ENCODE peak calls at places on chromosomes 4 and X, in nine cellular contexts. F, I, P, T, D, Y, Q, Z and W are unnamed samples.

GRCh38 chrX:46642145-46642544 is 68.6 kb downstream of the CHST7 start:
- DNase-seq in T (no peak), P (no peak), I (no peak), Q (peak; percentile 7), Y (no peak), D (no peak), Z (no peak), F (no peak), W (peak; percentile 26)

GRCh38 chr4:113141901-113142346 is 92.5 kb downstream of the ANK2 start:
- DNase-seq in Q (no peak), I (no peak), P (no peak), Y (no peak), T (no peak), D (no peak), F (no peak), Z (no peak), W (no peak)

GRCh38 chr4:164012396-164013027 is 518.0 kb downstream of the TMA16 start:
- DNase-seq in D (peak; percentile 23), Y (peak; percentile 48), Z (no peak), F (no peak), T (no peak), Q (no peak), P (no peak), I (no peak), W (no peak)

GRCh38 chr4:109207060-109207459 is 95.4 kb downstream of the COL25A1 start:
- DNase-seq in Y (no peak), Q (no peak), P (no peak), Z (no peak), F (no peak), T (no peak), D (no peak), I (no peak), W (no peak)

GRCh38 chr4:86848136-86848535 is 1.0 kb downstream of the SLC10A6 start:
- DNase-seq in Q (no peak), Y (no peak), P (no peak), I (no peak), Z (no peak), T (no peak), D (no peak), F (no peak), W (no peak)

GRCh38 chrX:65697173-65697572 is 29.7 kb downstream of the MSN start:
- DNase-seq in D (no peak), T (no peak), Z (no peak), Q (no peak), P (no peak), Y (no peak), I (no peak), F (no peak), W (no peak)

GRCh38 chrX:46179748-46180147 is 365.5 kb downstream of the ZNF674 start:
- DNase-seq in Y (no peak), P (no peak), F (no peak), T (no peak), Q (no peak), I (no peak), Z (no peak), D (no peak), W (no peak)

GRCh38 chrX:150298841-150299551 is 64.1 kb upstream of the MAMLD1 start:
- DNase-seq in Z (no peak), P (no peak), Q (no peak), T (no peak), Y (no peak), I (no peak), F (no peak), D (no peak), W (no peak)

GRCh38 chr4:62328526-62328925 is 1128.4 kb downstream of the ADGRL3 start:
- DNase-seq in T (no peak), Y (no peak), Z (no peak), P (no peak), F (no peak), Q (no peak), D (no peak), I (no peak), W (no peak)

GRCh38 chr4:71011451-71011850 is 18.0 kb downstream of the DCK start:
- DNase-seq in I (no peak), T (no peak), Q (no peak), Y (no peak), F (no peak), D (no peak), P (no peak), Z (no peak), W (no peak)

GRCh38 chrX:38973327-38973726 is 172.1 kb downstream of the MID1IP1 start:
- DNase-seq in T (no peak), Y (no peak), Z (no peak), I (no peak), Q (no peak), D (no peak), P (no peak), F (no peak), W (no peak)

GRCh38 chr4:158818595-158818994 is 49.8 kb downstream of the FNIP2 start:
- DNase-seq in Q (no peak), Z (no peak), Y (no peak), I (no peak), F (no peak), T (no peak), P (no peak), D (no peak), W (no peak)

GRCh38 chr4:158816953-158817352 is 48.1 kb downstream of the FNIP2 start:
- DNase-seq in F (no peak), T (no peak), P (no peak), Q (no peak), Z (no peak), I (peak; percentile 54), Y (no peak), D (no peak), W (no peak)

GRCh38 chr4:158814636-158815035 is 45.8 kb downstream of the FNIP2 start:
- DNase-seq in Y (no peak), F (no peak), Q (no peak), P (no peak), T (no peak), Z (no peak), D (no peak), I (no peak), W (no peak)

GRCh38 chr4:158819942-158820786 is 51.3 kb downstream of the FNIP2 start:
- DNase-seq in D (no peak), Q (no peak), I (no peak), F (no peak), Z (no peak), Y (no peak), P (no peak), T (no peak), W (no peak)

GRCh38 chr4:158817562-158818370 is 48.9 kb downstream of the FNIP2 start:
- DNase-seq in T (no peak), D (no peak), Y (no peak), Q (no peak), I (no peak), P (no peak), Z (no peak), F (no peak), W (no peak)
- TF ChIP-seq EP300 in T (no peak), D (no peak), Y (no peak), Q (no peak), I (no peak), P (peak; percentile 48), Z (no peak), F (no peak), W (no peak)

GRCh38 chr4:8063974-8064563 is 94.5 kb downstream of the ABLIM2 start:
- DNase-seq in Y (no peak), D (no peak), Q (no peak), P (no peak), F (no peak), I (no peak), Z (no peak), T (no peak), W (no peak)

GRCh38 chr4:8058031-8058479 is 100.6 kb downstream of the ABLIM2 start:
- DNase-seq in D (no peak), Q (no peak), T (no peak), F (no peak), P (no peak), Z (no peak), Y (no peak), I (no peak), W (no peak)

GRCh38 chr4:8061145-8061544 is 97.5 kb downstream of the ABLIM2 start:
- DNase-seq in P (no peak), Z (no peak), I (no peak), Q (no peak), F (no peak), Y (no peak), D (no peak), T (no peak), W (no peak)

GRCh38 chr4:8061573-8061972 is 97.0 kb downstream of the ABLIM2 start:
- DNase-seq in Q (no peak), F (no peak), Z (no peak), P (no peak), I (no peak), Y (no peak), T (no peak), D (no peak), W (no peak)

DNA sequence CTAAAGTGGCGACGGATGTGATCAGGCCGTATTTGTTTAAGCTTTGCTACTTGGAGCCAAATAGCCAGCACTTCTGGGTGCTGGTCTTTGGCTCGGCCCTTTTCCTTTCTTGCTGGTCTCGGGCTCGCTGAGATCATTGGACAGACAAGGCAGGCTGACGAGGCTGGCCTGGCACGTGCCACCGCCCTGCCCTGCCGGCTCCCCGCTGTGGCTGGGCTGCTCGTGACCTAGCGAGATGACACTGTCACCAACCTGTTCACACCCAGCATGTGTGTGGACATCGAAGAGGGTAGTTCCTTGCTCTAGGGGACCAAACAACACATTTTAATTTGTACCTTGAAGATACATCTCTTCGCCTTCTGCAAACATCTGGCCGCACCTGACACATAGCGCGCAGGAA is 98.0 kb downstream of the ABLIM2 start:
- DNase-seq in Z (no peak), F (no peak), I (no peak), T (no peak), D (no peak), P (no peak), Y (no peak), Q (no peak), W (no peak)
- TF ChIP-seq CTCF in Z (no peak), F (no peak), I (no peak), T (no peak), D (no peak), P (no peak), Y (no peak), Q (no peak), W (no peak)

DNA sequence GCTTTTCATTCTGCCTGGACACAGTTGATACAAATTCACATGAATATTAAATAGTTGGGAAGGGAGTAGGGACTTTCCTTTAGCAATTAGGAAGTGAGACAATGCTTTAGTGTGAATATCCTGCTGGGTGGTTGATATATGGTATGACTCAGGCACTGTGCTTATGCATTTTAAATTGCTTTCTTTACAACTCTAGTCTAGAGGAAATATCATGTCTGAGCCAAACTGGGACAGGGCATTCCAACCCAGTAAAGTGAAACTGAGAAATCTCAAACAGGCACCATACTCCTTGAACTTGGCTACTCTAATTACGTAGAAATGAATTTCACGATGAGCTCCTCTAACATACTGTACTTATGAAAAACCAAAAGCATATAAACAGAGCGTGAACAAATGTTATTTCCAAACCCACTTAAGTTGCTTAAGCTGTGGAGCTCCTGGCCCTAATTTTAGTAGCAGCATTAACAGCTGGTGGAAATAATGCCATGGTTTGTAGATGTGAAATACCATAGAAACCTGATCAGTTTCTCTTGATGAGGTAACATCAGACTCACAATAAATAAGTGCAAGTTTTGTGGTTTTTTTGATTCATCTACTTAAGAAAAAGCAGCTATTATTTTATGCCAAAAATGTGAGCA is 242.9 kb upstream of the GK2 start:
- DNase-seq in Y (no peak), F (no peak), Z (no peak), P (no peak), T (no peak), D (no peak), Q (no peak), I (no peak), W (no peak)
- TF ChIP-seq EP300 in Y (no peak), F (peak; percentile 31), Z (no peak), P (no peak), T (no peak), D (no peak), Q (no peak), I (no peak), W (no peak)

GRCh38 chr4:4780634-4781287 is 78.7 kb upstream of the MSX1 start:
- DNase-seq in P (no peak), D (no peak), T (no peak), Z (no peak), F (no peak), I (no peak), Q (no peak), Y (no peak), W (no peak)
- TF ChIP-seq CTCF in P (no peak), D (no peak), T (no peak), Z (no peak), F (no peak), I (no peak), Q (no peak), Y (no peak), W (no peak)